ENCODE peak calls at places on chromosomes 2 and 18, in four cellular contexts. E, I, V and B are unnamed samples.

GRCh38 chr18:54020346-54020745 is 204.1 kb downstream of the MBD2 start:
- DNase-seq in E (no peak), I (no peak), V (no peak), B (no peak)

GRCh38 chr2:66771359-66771978 is 336.5 kb downstream of the MEIS1 start:
- DNase-seq in I (no peak), V (no peak), E (peak), B (no peak)

GRCh38 chr2:160505236-160505635 is 11.6 kb upstream of the RBMS1 start:
- DNase-seq in V (no peak), I (no peak), E (peak), B (no peak)

GRCh38 chr2:170249761-170250160 is 71.8 kb downstream of the MYO3B start:
- DNase-seq in E (no peak), I (no peak), V (no peak), B (no peak)

GRCh38 chr2:205879362-205879761 is 197.1 kb downstream of the NRP2 start:
- DNase-seq in V (no peak), I (no peak), E (no peak), B (no peak)

GRCh38 chr2:216215991-216216390 is 106.8 kb downstream of the XRCC5 start:
- DNase-seq in E (peak), I (no peak), V (no peak), B (no peak)

GRCh38 chr2:153509133-153509532 is 30.6 kb upstream of the RPRM start:
- DNase-seq in E (no peak), V (no peak), I (no peak), B (no peak)

GRCh38 chr18:46449033-46449432 is 208.0 kb downstream of the LOXHD1 start:
- DNase-seq in E (peak), V (no peak), I (no peak), B (no peak)

GRCh38 chr18:172361-172760 is 14.0 kb downstream of the USP14 start:
- DNase-seq in V (no peak), I (no peak), E (no peak), B (no peak)

GRCh38 chr2:109335586-109336266 is 206.7 kb downstream of the SH3RF3 start:
- DNase-seq in I (no peak), V (no peak), E (peak), B (no peak)

GRCh38 chr2:182980115-182980514 is 58.1 kb downstream of the NCKAP1 start:
- DNase-seq in V (no peak), I (no peak), E (peak), B (no peak)

GRCh38 chr2:23436346-23437099 is 51.5 kb downstream of the KLHL29 start:
- DNase-seq in E (peak), I (no peak), V (no peak), B (no peak)

GRCh38 chr2:202149155-202149762 is 76.2 kb downstream of the KIAA2012 start:
- DNase-seq in V (no peak), E (peak), I (peak), B (peak)

GRCh38 chr2:2232167-2232566 is 98.9 kb downstream of the MYT1L start:
- DNase-seq in E (no peak), V (no peak), I (no peak), B (no peak)

GRCh38 chr2:47339745-47340541 is 63.0 kb upstream of the MSH2 start:
- DNase-seq in V (no peak), I (no peak), E (peak), B (no peak)

GRCh38 chr18:6960656-6961055 is 156.9 kb downstream of the LAMA1 start:
- DNase-seq in E (peak), V (no peak), I (no peak), B (no peak)

GRCh38 chr2:37851828-37852584 is 73.1 kb upstream of the RMDN2 start:
- DNase-seq in E (no peak), I (no peak), V (no peak), B (no peak)

GRCh38 chr2:222669353-222669752 is 2.1 kb upstream of the MOGAT1 start:
- DNase-seq in V (no peak), I (no peak), E (no peak), B (no peak)

GRCh38 chr2:229910832-229911412 is 10.9 kb downstream of the TRIP12 start:
- DNase-seq in V (no peak), E (peak), I (no peak), B (no peak)

GRCh38 chr2:241945803-241946202 is 76.3 kb downstream of the RTP5 start:
- DNase-seq in E (no peak), I (no peak), V (no peak), B (no peak)

GRCh38 chr2:180872256-180872655 is 108.1 kb upstream of the UBE2E3 start:
- DNase-seq in V (no peak), I (no peak), E (peak), B (no peak)

GRCh38 chr2:230912046-230912445 is 13.0 kb downstream of the GPR55 start:
- DNase-seq in E (no peak), V (no peak), I (peak), B (no peak)

GRCh38 chr2:6654279-6654678 is 211.4 kb downstream of the CMPK2 start:
- DNase-seq in I (no peak), E (no peak), V (no peak), B (no peak)

GRCh38 chr2:5854797-5855196 is 162.6 kb downstream of the SOX11 start:
- DNase-seq in I (no peak), E (no peak), V (no peak), B (no peak)

DNA sequence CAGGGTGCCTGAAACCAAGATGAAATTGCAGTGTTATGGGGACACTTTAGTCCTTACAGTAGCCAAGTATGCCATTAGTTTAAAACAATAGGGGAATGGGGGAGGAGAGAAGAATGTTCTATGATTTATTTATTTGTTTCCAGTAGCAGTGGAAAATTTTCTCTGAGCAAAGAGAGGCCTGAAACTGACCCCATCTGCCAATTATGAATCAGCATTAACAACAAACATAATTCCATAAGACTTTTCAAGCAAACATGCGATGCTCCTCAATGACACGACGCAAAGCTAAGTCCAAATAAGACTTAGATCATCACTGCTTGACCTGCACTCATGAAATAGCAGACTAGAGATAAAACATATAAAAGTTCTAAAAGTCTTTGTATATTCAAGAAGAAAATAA is 4.0 kb downstream of the KLF7 start:
- DNase-seq in E (peak), V (no peak), I (no peak), B (no peak)
- H3K4me3 ChIP-seq in E (peak), V (no peak), I (no peak), B (no peak)

DNA sequence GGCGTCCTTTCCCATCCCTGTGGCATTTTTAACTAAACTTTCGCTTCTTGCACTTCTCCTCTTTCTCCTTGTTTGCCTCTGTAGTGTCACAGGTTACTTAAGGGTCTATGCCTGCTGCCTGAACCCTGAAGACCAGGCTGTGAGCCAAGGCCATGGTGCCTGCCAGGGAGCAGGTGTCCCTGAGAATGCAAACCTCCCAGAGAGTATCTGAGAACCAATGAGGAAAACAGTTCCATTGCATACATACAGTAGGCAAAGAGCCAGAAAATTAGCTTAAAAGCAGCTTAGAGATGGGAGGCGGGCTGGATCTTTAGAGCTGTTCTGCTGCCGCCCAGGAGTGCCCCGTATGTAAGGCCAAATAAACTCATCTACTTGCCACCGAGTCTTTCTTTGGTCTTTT is 327.9 kb downstream of the CLIP4 start:
- DNase-seq in E (no peak), I (no peak), V (no peak), B (no peak)
- H3K27ac ChIP-seq in E (no peak), I (no peak), V (no peak), B (no peak)

DNA sequence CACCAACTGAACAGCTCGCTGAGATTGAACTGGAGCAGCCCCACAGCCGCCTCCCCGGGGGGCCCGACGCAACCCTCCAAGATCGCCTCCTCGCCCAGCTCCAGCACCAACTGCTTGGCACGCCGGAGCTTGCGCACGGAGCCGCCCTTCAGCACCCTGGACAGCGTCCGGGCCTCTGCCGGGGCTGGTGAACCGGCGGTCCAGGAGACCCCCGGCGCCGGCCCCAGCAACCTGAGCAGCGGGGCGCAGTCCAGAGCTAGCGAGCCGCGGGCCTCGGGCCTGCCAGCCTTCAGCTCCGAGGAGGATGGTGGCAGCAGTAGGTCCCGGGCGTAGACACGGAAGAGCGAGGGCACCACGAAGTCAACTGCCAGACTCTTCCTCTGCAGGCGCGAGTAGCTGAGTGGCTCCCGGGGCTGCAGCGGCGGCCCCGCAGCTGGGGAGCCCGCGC is 1.2 kb downstream of the ALK start:
- DNase-seq in E (peak), V (no peak), I (peak), B (peak)
- H3K4me3 ChIP-seq in E (peak), V (no peak), I (no peak), B (peak)

GRCh38 chr2:219446689-219447088 is 12.0 kb downstream of the SPEG start:
- DNase-seq in V (no peak), E (no peak), I (no peak), B (no peak)
- H3K27ac ChIP-seq in V (no peak), E (peak), I (no peak), B (peak)

DNA sequence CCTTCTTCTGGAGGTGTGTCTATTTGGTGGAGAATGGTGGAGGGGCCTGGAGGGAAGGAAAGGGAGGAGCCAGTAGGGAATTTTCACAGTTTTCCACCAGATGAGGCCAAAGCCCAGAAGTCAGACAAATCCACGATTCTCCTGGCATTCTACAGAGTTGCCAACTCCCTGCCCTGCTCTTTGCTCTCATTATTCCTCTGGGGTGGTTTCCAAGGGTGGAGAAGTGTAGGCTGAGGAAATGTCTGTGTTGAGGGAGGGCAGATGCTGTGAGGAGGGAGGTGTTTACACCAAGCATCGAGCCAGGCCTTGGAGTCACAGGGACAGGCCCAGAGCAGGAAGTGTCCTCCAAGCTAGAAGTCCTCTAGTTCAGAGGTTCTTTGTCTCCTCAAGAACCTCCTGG is 124.1 kb upstream of the LGALSL start:
- DNase-seq in E (peak), I (no peak), V (no peak), B (no peak)
- H3K4me3 ChIP-seq in E (peak), I (no peak), V (no peak), B (no peak)

GRCh38 chr2:151070253-151070652 is 191.4 kb downstream of the RBM43 start:
- DNase-seq in V (no peak), E (no peak), I (no peak), B (no peak)
- H3K27ac ChIP-seq in V (no peak), E (no peak), I (no peak), B (no peak)

DNA sequence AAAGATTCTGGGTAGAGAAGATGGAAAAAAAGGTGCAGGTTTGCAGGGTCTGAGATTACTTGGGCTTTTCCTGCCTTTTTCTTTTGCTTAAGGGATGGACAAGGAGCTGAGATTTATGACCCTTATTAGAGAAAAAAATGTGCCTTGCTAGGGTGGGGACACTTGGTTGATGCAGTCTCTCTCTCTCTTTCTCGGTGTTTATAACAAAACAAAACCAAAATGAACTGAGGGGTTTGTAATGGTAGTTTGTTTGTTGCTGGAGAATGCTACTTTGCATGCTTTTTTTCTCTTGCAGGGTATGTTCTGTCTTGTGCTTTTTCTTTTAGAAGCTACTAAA is 300 bp downstream of the ZNF532 start:
- DNase-seq in V (no peak), I (no peak), E (no peak), B (no peak)
- H3K4me3 ChIP-seq in V (no peak), I (peak), E (peak), B (peak)